ENCODE peak calls at places on chromosomes 16 and 17, in seven cellular contexts. D is mesenchymal stem cell, G is mesendoderm, V is IMR-90, I is neuronal stem cell, W is H9, B is H1. S is an unnamed sample.

GRCh38 chr16:53159781-53160436 is 105.1 kb downstream of the CHD9 start:
- DNase-seq in D (peak; percentile 75), G (peak; percentile 68), V (peak; percentile 62), I (peak; percentile 37), W (no peak), B (peak; percentile 50), S (peak; percentile 61)

GRCh38 chr17:8117367-8117979 is 841 bp downstream of the ALOXE3 start:
- DNase-seq in D (no peak), G (peak; percentile 29), V (no peak), I (no peak), W (peak; percentile 71), B (no peak), S (no peak)

GRCh38 chr17:5758651-5759050 is 174.3 kb upstream of the NLRP1 start:
- DNase-seq in D (peak; percentile 46), G (peak; percentile 95), V (peak; percentile 28), I (no peak), W (peak; percentile 93), B (peak; percentile 57), S (no peak)

GRCh38 chr17:45775148-45775547 is 9.0 kb upstream of the CRHR1 start:
- DNase-seq in D (no peak), G (no peak), V (no peak), I (no peak), W (no peak), B (no peak), S (no peak)

GRCh38 chr17:14201087-14201486 is 35.6 kb downstream of the CDRT15 start:
- DNase-seq in D (no peak), G (no peak), V (peak; percentile 8), I (no peak), W (no peak), B (no peak), S (no peak)

GRCh38 chr17:8002646-8003593 is 505 bp downstream of the GUCY2D start:
- DNase-seq in D (no peak), G (no peak), V (no peak), I (no peak), W (peak; percentile 51), B (no peak), S (no peak)

GRCh38 chr17:18064053-18064452 is 23.7 kb upstream of the DRG2 start:
- DNase-seq in D (no peak), G (no peak), V (no peak), I (no peak), W (no peak), B (no peak), S (no peak)

GRCh38 chr16:67034478-67034877 is 5.5 kb downstream of the CBFB start:
- DNase-seq in D (no peak), G (no peak), V (peak; percentile 66), I (no peak), W (no peak), B (peak; percentile 17), S (no peak)

GRCh38 chr17:77125432-77125901 is 15.3 kb upstream of the SEC14L1 start:
- DNase-seq in D (peak; percentile 83), G (no peak), V (peak; percentile 91), I (no peak), W (no peak), B (no peak), S (peak; percentile 91)

GRCh38 chr17:76700627-76701470 is 9.9 kb downstream of the MXRA7 start:
- DNase-seq in D (peak; percentile 94), G (peak; percentile 46), V (peak; percentile 93), I (no peak), W (no peak), B (no peak), S (peak; percentile 97)

GRCh38 chr17:79372470-79373238 is 238.2 kb downstream of the RBFOX3 start:
- DNase-seq in D (no peak), G (no peak), V (no peak), I (no peak), W (no peak), B (no peak), S (no peak)

GRCh38 chr17:77645441-77646430 is 312.8 kb upstream of the TNRC6C start:
- DNase-seq in D (no peak), G (peak; percentile 50), V (no peak), I (no peak), W (peak; percentile 25), B (no peak), S (no peak)

GRCh38 chr17:28983286-28984240 is 22.3 kb downstream of the SEZ6 start:
- DNase-seq in D (no peak), G (peak; percentile 90), V (peak; percentile 11), I (no peak), W (no peak), B (no peak), S (no peak)

GRCh38 chr17:67421869-67422273 is 44.8 kb downstream of the PITPNC1 start:
- DNase-seq in D (peak; percentile 73), G (peak; percentile 89), V (peak; percentile 98), I (no peak), W (no peak), B (no peak), S (peak; percentile 14)

GRCh38 chr16:65704866-65705265 is 583.0 kb upstream of the CDH11 start:
- DNase-seq in D (no peak), G (peak; percentile 27), V (no peak), I (no peak), W (no peak), B (no peak), S (no peak)

GRCh38 chr17:32627233-32628008 is 140.6 kb downstream of the CDK5R1 start:
- DNase-seq in D (no peak), G (peak; percentile 89), V (no peak), I (peak; percentile 58), W (peak; percentile 90), B (peak; percentile 58), S (no peak)

GRCh38 chr16:66618588-66618987 is 14.1 kb downstream of the CMTM3 start:
- DNase-seq in D (peak; percentile 93), G (no peak), V (peak; percentile 98), I (no peak), W (no peak), B (no peak), S (peak; percentile 94)

GRCh38 chr17:64442550-64442971 is 6.4 kb upstream of the MILR1 start:
- DNase-seq in D (no peak), G (no peak), V (no peak), I (no peak), W (no peak), B (no peak), S (peak; percentile 68)

GRCh38 chr16:68257251-68257905 is 6.9 kb upstream of the SLC7A6 start:
- DNase-seq in D (no peak), G (no peak), V (peak; percentile 20), I (no peak), W (no peak), B (no peak), S (no peak)

GRCh38 chr16:50742521-50743150 is 750 bp downstream of the CYLD start:
- DNase-seq in D (peak; percentile 59), G (peak; percentile 17), V (peak; percentile 43), I (no peak), W (no peak), B (peak; percentile 56), S (no peak)

GRCh38 chr17:77857306-77857555 is 101.3 kb upstream of the TNRC6C start:
- DNase-seq in D (no peak), G (no peak), V (no peak), I (no peak), W (no peak), B (no peak), S (no peak)

GRCh38 chr17:7623661-7624060 is 4.0 kb downstream of the SAT2 start:
- DNase-seq in D (no peak), G (no peak), V (no peak), I (no peak), W (no peak), B (no peak), S (no peak)

GRCh38 chr17:3667366-3668278 is 756 bp downstream of the TAX1BP3 start:
- DNase-seq in D (peak; percentile 96), G (peak; percentile 92), V (peak; percentile 91), I (no peak), W (peak; percentile 80), B (peak; percentile 79), S (peak; percentile 94)

GRCh38 chr17:64074704-64075484 is 54.5 kb upstream of the ICAM2 start:
- DNase-seq in D (peak; percentile 88), G (no peak), V (peak; percentile 83), I (no peak), W (no peak), B (no peak), S (no peak)

GRCh38 chr17:40935624-40936023 is 1.8 kb downstream of the KRT23 start:
- DNase-seq in D (peak; percentile 31), G (no peak), V (peak; percentile 67), I (no peak), W (no peak), B (no peak), S (peak; percentile 76)

GRCh38 chr17:10699861-10700260 is 2.5 kb downstream of the ADPRM start:
- DNase-seq in D (peak; percentile 41), G (no peak), V (no peak), I (no peak), W (no peak), B (no peak), S (no peak)

GRCh38 chr16:89970011-89970410 is 21.5 kb downstream of the DEF8 start:
- DNase-seq in D (no peak), G (no peak), V (no peak), I (no peak), W (no peak), B (no peak), S (no peak)

GRCh38 chr17:31696703-31697325 is 162.2 kb downstream of the COPRS start:
- DNase-seq in D (no peak), G (no peak), V (no peak), I (no peak), W (no peak), B (peak; percentile 29), S (no peak)

GRCh38 chr17:32993977-32994376 is 2.3 kb downstream of the SPACA3 start:
- DNase-seq in D (no peak), G (no peak), V (no peak), I (no peak), W (no peak), B (no peak), S (no peak)

GRCh38 chr16:1734816-1735215 is 28.8 kb downstream of the MAPK8IP3 start:
- DNase-seq in D (no peak), G (no peak), V (no peak), I (no peak), W (no peak), B (no peak), S (no peak)
- H3K79me1 ChIP-seq in D (peaks cover 30% of the 10 kb centered on the region), G (no peaks in the 10 kb centered on the region), V (peaks cover 26% of the 10 kb centered on the region), I (no peaks in the 10 kb centered on the region), W (no peaks in the 10 kb centered on the region), B (no peaks in the 10 kb centered on the region), S (no peaks in the 10 kb centered on the region)

GRCh38 chr17:35988164-35988563 is 1.6 kb upstream of the CCL14 start:
- DNase-seq in D (no peak), G (no peak), V (no peak), I (no peak), W (no peak), B (no peak), S (no peak)
- H3K79me1 ChIP-seq in D (no peaks in the 10 kb centered on the region), G (no peaks in the 10 kb centered on the region), V (no peaks in the 10 kb centered on the region), I (no peaks in the 10 kb centered on the region), W (no peaks in the 10 kb centered on the region), B (no peaks in the 10 kb centered on the region), S (no peaks in the 10 kb centered on the region)

GRCh38 chr17:82810644-82811430 is 29.0 kb downstream of the ZNF750 start:
- DNase-seq in D (no peak), G (no peak), V (no peak), I (no peak), W (no peak), B (no peak), S (peak; percentile 22)
- H3K79me1 ChIP-seq in D (peaks cover 2% of the 10 kb centered on the region), G (no peaks in the 10 kb centered on the region), V (no peaks in the 10 kb centered on the region), I (peaks cover 15% of the 10 kb centered on the region), W (no peaks in the 10 kb centered on the region), B (no peaks in the 10 kb centered on the region), S (no peaks in the 10 kb centered on the region)

GRCh38 chr17:73653810-73654209 is 9.6 kb upstream of the SDK2 start:
- DNase-seq in D (no peak), G (no peak), V (no peak), I (no peak), W (no peak), B (no peak), S (no peak)
- H3K79me1 ChIP-seq in D (no peaks in the 10 kb centered on the region), G (no peaks in the 10 kb centered on the region), V (no peaks in the 10 kb centered on the region), I (no peaks in the 10 kb centered on the region), W (no peaks in the 10 kb centered on the region), B (no peaks in the 10 kb centered on the region), S (no peaks in the 10 kb centered on the region)

S was measured in trophoblast cell.